ENCODE peak calls at places on chromosomes 3 and 15, in five cellular contexts. B is EL; R is HT1080; X is T47D; S is stimulated activated CD4-positive, alpha-beta T cell treated with anti-CD3 and anti-CD28 coated beads, Interleukin-15, amount 100 ng/mL, for 1 hour. W is an unnamed sample.

GRCh38 chr3:18444597-18445420 is 19.7 kb upstream of the SATB1 start:
- DNase-seq in B (peak; percentile 47), R (peak; percentile 47), X (peak; percentile 70), S (peak; percentile 66), W (no peak)

GRCh38 chr15:68655686-68656437 is 77.1 kb downstream of the CORO2B start:
- DNase-seq in B (no peak), R (no peak), X (no peak), S (no peak), W (no peak)

GRCh38 chr3:159451067-159451466 is 537.6 kb upstream of the IL12A start:
- DNase-seq in B (peak; percentile 20), R (no peak), X (no peak), S (no peak), W (no peak)

GRCh38 chr15:89754361-89755154 is 3.5 kb upstream of the MESP1 start:
- DNase-seq in B (peak; percentile 82), R (no peak), X (no peak), S (no peak), W (no peak)

GRCh38 chr3:157128771-157129671 is 30.9 kb downstream of the CCNL1 start:
- DNase-seq in B (peak; percentile 76), R (peak; percentile 91), X (peak; percentile 41), S (no peak), W (no peak)

GRCh38 chr15:72923304-72923703 is 129.0 kb upstream of the NEO1 start:
- DNase-seq in B (no peak), R (no peak), X (no peak), S (no peak), W (no peak)

GRCh38 chr3:190122198-190122771 is 1.6 kb upstream of the P3H2 start:
- DNase-seq in B (peak; percentile 65), R (peak; percentile 76), X (no peak), S (no peak), W (no peak)

GRCh38 chr3:51947215-51947900 is 5.2 kb downstream of the PARP3 start:
- DNase-seq in B (no peak), R (no peak), X (no peak), S (no peak), W (no peak)

GRCh38 chr15:40108061-40108854 is 421 bp downstream of the BMF start:
- DNase-seq in B (peak; percentile 50), R (peak; percentile 31), X (no peak), S (no peak), W (no peak)

GRCh38 chr3:133329626-133330025 is 70.2 kb upstream of the BFSP2 start:
- DNase-seq in B (no peak), R (no peak), X (no peak), S (no peak), W (no peak)

GRCh38 chr15:89971592-89971997 is 29.5 kb upstream of the ZNF710 start:
- DNase-seq in B (peak; percentile 55), R (peak; percentile 53), X (no peak), S (peak; percentile 14), W (peak; percentile 25)

GRCh38 chr15:42165081-42165480 is 8.6 kb upstream of the PLA2G4F start:
- DNase-seq in B (peak; percentile 23), R (peak; percentile 52), X (no peak), S (no peak), W (no peak)

GRCh38 chr3:179076243-179077027 is 4.8 kb upstream of the ZMAT3 start:
- DNase-seq in B (no peak), R (no peak), X (no peak), S (no peak), W (no peak)

GRCh38 chr3:60660026-60660425 is 591.2 kb downstream of the FHIT start:
- DNase-seq in B (no peak), R (no peak), X (no peak), S (no peak), W (no peak)

GRCh38 chr3:58839964-58840363 is 173.4 kb upstream of the FAM3D start:
- DNase-seq in B (no peak), R (no peak), X (no peak), S (no peak), W (no peak)

GRCh38 chr3:173411288-173412064 is 13.9 kb downstream of the NLGN1 start:
- DNase-seq in B (peak; percentile 36), R (peak; percentile 67), X (peak; percentile 56), S (no peak), W (peak; percentile 34)

GRCh38 chr3:155323063-155323666 is 29.7 kb upstream of the STRIT1 start:
- DNase-seq in B (peak; percentile 73), R (peak; percentile 77), X (peak; percentile 34), S (no peak), W (peak; percentile 50)

GRCh38 chr3:16552757-16553156 is 39.3 kb upstream of the RFTN1 start:
- DNase-seq in B (no peak), R (no peak), X (no peak), S (no peak), W (no peak)

GRCh38 chr15:72992733-72993321 is 59.4 kb upstream of the NEO1 start:
- DNase-seq in B (no peak), R (no peak), X (no peak), S (no peak), W (no peak)

GRCh38 chr3:60636846-60637245 is 614.4 kb downstream of the FHIT start:
- DNase-seq in B (no peak), R (peak; percentile 49), X (no peak), S (no peak), W (peak; percentile 11)